ENCODE peak calls at places on chromosomes 7 and 10, in ten cellular contexts. X, A, F, W, N, H, B, J, Y and S are unnamed samples.
A peak's percentile ranks its signal among the peaks of the same experiment; 100 is the strongest.

GRCh38 chr10:1124796-1125195 is 68.6 kb downstream of the WDR37 start:
- DNase-seq in X (no peak), A (no peak), F (no peak), W (peak; percentile 1), N (no peak), H (no peak), B (no peak), J (no peak), Y (no peak), S (no peak)

GRCh38 chr10:93458821-93459257 is 23.3 kb downstream of the MYOF start:
- DNase-seq in X (peak; percentile 55), A (peak; percentile 96), F (no peak), W (peak; percentile 68), N (peak; percentile 99), H (peak; percentile 89), B (peak; percentile 100), J (peak; percentile 99), Y (peak; percentile 100), S (no peak)

GRCh38 chr7:89027781-89028180 is 232.2 kb upstream of the TEX47 start:
- DNase-seq in X (no peak), A (no peak), F (no peak), W (no peak), N (no peak), H (no peak), B (no peak), J (no peak), Y (no peak), S (no peak)

GRCh38 chr10:68463365-68464093 is 8.2 kb downstream of the DNA2 start:
- DNase-seq in X (no peak), A (no peak), F (no peak), W (no peak), N (no peak), H (no peak), B (no peak), J (no peak), Y (no peak), S (no peak)

GRCh38 chr10:43199684-43200537 is 61.7 kb downstream of the CSGALNACT2 start:
- DNase-seq in X (no peak), A (peak; percentile 72), F (peak; percentile 7), W (peak; percentile 2), N (no peak), H (no peak), B (no peak), J (no peak), Y (no peak), S (peak; percentile 63)

GRCh38 chr7:96675548-96675947 is 34.1 kb downstream of the SEM1 start:
- DNase-seq in X (no peak), A (no peak), F (no peak), W (no peak), N (no peak), H (no peak), B (peak; percentile 15), J (peak; percentile 16), Y (no peak), S (no peak)

GRCh38 chr7:129671276-129671675 is 59.8 kb downstream of the NRF1 start:
- DNase-seq in X (no peak), A (no peak), F (no peak), W (no peak), N (no peak), H (no peak), B (peak; percentile 51), J (peak; percentile 62), Y (no peak), S (no peak)

GRCh38 chr7:118473271-118473670 is 248.8 kb downstream of the ANKRD7 start:
- DNase-seq in X (no peak), A (no peak), F (no peak), W (no peak), N (no peak), H (no peak), B (no peak), J (no peak), Y (no peak), S (no peak)

GRCh38 chr10:132110713-132111112 is 45.0 kb downstream of the JAKMIP3 start:
- DNase-seq in X (no peak), A (peak; percentile 43), F (no peak), W (peak; percentile 3), N (no peak), H (peak; percentile 18), B (no peak), J (no peak), Y (no peak), S (peak; percentile 50)

GRCh38 chr10:67790534-67791408 is 47.2 kb downstream of the DNAJC12 start:
- DNase-seq in X (no peak), A (no peak), F (no peak), W (no peak), N (no peak), H (no peak), B (peak; percentile 64), J (peak; percentile 76), Y (no peak), S (no peak)

GRCh38 chr10:19588608-19589007 is 227.6 kb upstream of the PLXDC2 start:
- DNase-seq in X (no peak), A (no peak), F (no peak), W (no peak), N (no peak), H (no peak), B (no peak), J (no peak), Y (no peak), S (no peak)

DNA sequence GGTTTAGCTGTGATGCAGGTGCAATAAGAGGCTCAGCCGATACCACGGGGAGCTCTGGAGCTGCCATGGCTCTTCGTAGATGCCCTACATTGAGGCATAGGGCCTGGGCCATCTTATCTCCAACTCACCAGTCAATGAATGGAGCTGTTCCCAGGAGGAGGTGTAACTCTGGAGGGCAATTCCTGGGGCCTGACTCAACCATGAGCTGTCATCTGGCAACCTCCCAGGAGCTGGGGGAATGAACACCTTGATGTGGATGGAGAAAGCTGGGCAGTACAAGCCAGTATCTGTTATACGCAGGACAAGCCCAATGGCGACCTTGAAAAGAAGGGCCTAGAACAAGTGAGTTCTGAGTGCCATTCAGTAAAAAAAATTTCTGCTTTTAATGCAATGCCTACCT is 224.0 kb upstream of the PLXDC2 start:
- DNase-seq in X (no peak), A (no peak), F (no peak), W (no peak), N (no peak), H (no peak), B (peak; percentile 29), J (peak; percentile 10), Y (no peak), S (no peak)
- TF ChIP-seq CTCF in X (no peak), A (no peak), F (no peak), W (no peak), N (no peak), H (no peak), B (no peak), J (no peak), Y (no peak), S (no peak)

GRCh38 chr7:135664046-135664589 is 1.8 kb downstream of the STMP1 start:
- DNase-seq in X (no peak), A (no peak), F (no peak), W (no peak), N (no peak), H (no peak), B (peak; percentile 58), J (no peak), Y (no peak), S (no peak)

GRCh38 chr7:135661311-135662122 is 797 bp upstream of the STMP1 start:
- DNase-seq in X (no peak), A (no peak), F (no peak), W (no peak), N (no peak), H (peak; percentile 38), B (no peak), J (no peak), Y (no peak), S (no peak)

GRCh38 chr7:135665072-135665471 is 2.8 kb downstream of the STMP1 start:
- DNase-seq in X (no peak), A (no peak), F (no peak), W (no peak), N (no peak), H (no peak), B (no peak), J (no peak), Y (no peak), S (no peak)

GRCh38 chr7:135662123-135662372 is 266 bp upstream of the STMP1 start:
- DNase-seq in X (no peak), A (no peak), F (no peak), W (no peak), N (no peak), H (no peak), B (no peak), J (no peak), Y (no peak), S (no peak)

GRCh38 chr7:135662373-135663114 is at the start of gene STMP1:
- DNase-seq in X (peak; percentile 96), A (peak; percentile 96), F (peak; percentile 99), W (peak; percentile 97), N (peak; percentile 82), H (peak; percentile 96), B (peak; percentile 96), J (peak; percentile 97), Y (peak; percentile 69), S (peak; percentile 99)
- TF ChIP-seq CTCF in X (peak; percentile 73), A (peak; percentile 86), F (peak; percentile 85), W (peak; percentile 93), N (peak; percentile 89), H (peak; percentile 66), B (peak; percentile 71), J (peak; percentile 49), Y (peak; percentile 77), S (peak; percentile 79)

DNA sequence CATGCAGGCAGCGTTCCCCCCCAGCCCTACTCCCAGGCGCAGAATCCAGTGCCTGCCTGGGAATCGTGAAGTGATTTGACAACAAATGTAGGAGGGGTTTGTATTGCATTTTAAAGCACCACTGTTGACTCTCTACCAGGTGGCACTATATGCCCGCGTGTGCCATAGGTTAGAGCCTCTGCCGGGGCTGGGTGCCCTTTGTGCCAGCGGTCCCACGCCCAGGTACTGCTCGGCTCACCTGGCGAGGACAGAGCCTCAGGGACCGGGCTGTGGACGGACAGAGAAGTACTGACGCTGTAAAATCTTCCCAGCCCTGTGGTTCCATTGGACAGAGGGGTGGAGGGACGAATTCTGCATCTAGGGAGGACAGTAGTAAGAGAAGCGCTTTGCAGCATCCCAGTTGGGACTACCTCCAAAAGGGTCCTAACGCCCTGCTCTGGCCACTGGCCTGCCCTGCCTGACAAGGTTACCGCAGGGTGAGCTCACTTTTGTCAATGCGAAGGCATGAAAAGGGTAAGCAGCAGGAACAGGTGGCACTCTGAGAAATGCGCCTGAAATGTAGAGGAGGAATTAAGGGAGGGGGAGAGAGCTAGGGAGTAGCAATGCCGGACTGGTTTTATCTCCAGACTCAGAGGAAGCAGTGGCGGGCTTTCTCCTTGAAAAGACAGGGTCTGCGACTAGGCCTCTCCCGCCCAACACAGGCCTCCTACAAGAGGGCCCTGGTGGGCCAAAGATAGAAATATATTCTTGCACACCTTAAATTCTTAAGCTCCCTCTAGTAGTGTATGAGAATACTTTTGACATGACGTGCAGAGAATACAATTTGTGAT is 858 bp upstream of the CACNA2D1 start:
- DNase-seq in X (no peak), A (no peak), F (peak; percentile 41), W (no peak), N (no peak), H (no peak), B (no peak), J (peak; percentile 10), Y (no peak), S (no peak)
- TF ChIP-seq CTCF in X (no peak), A (no peak), F (no peak), W (peak; percentile 32), N (no peak), H (no peak), B (no peak), J (no peak), Y (peak; percentile 2), S (no peak)

GRCh38 chr7:33423646-33424020 is 294.3 kb downstream of the BBS9 start:
- DNase-seq in X (no peak), A (no peak), F (no peak), W (no peak), N (no peak), H (no peak), B (peak; percentile 47), J (peak; percentile 9), Y (no peak), S (no peak)
- TF ChIP-seq CTCF in X (peak; percentile 50), A (peak; percentile 14), F (no peak), W (peak; percentile 24), N (no peak), H (no peak), B (peak; percentile 52), J (peak; percentile 30), Y (no peak), S (peak; percentile 70)